ENCODE peak calls at places on chromosomes 4 and X, in six cellular contexts. One of them, this sample, is unnamed.
A peak's percentile ranks its signal among the peaks of the same experiment; 100 is the strongest.

GRCh38 chrX:27660878-27661277 is 70.7 kb downstream of the DCAF8L2 start:
- DNase-seq in tibial nerve: no peak
- DNase-seq in OCI-LY7: no peak
- DNase-seq in brain microvascular endothelial cell: peak; percentile 34
- DNase-seq in left ventricle myocardium inferior: no peak
- DNase-seq in ovary: no peak
- DNase-seq in this sample: no peak

GRCh38 chr4:176271749-176272148 is 2.7 kb upstream of the ASB5 start:
- DNase-seq in brain microvascular endothelial cell: peak; percentile 33
- DNase-seq in ovary: no peak
- DNase-seq in left ventricle myocardium inferior: no peak
- DNase-seq in tibial nerve: no peak
- DNase-seq in OCI-LY7: no peak
- DNase-seq in this sample: no peak

GRCh38 chr4:124152130-124152529 is 560.4 kb downstream of the ANKRD50 start:
- DNase-seq in ovary: no peak
- DNase-seq in tibial nerve: no peak
- DNase-seq in left ventricle myocardium inferior: no peak
- DNase-seq in OCI-LY7: no peak
- DNase-seq in brain microvascular endothelial cell: no peak
- DNase-seq in this sample: no peak

GRCh38 chrX:140504371-140505324 is at the start of gene SOX3:
- DNase-seq in brain microvascular endothelial cell: no peak
- DNase-seq in OCI-LY7: no peak
- DNase-seq in ovary: no peak
- DNase-seq in left ventricle myocardium inferior: no peak
- DNase-seq in tibial nerve: no peak
- DNase-seq in this sample: no peak

GRCh38 chr4:64144994-64145393 is 264.3 kb downstream of the TECRL start:
- DNase-seq in brain microvascular endothelial cell: no peak
- DNase-seq in tibial nerve: no peak
- DNase-seq in OCI-LY7: no peak
- DNase-seq in ovary: no peak
- DNase-seq in left ventricle myocardium inferior: no peak
- DNase-seq in this sample: no peak

GRCh38 chrX:111511477-111511876 is at the start of gene SERTM2:
- DNase-seq in brain microvascular endothelial cell: no peak
- DNase-seq in tibial nerve: no peak
- DNase-seq in left ventricle myocardium inferior: no peak
- DNase-seq in ovary: no peak
- DNase-seq in OCI-LY7: no peak
- DNase-seq in this sample: no peak

GRCh38 chrX:110531873-110532272 is 173.2 kb downstream of the RTL9 start:
- DNase-seq in ovary: no peak
- DNase-seq in brain microvascular endothelial cell: no peak
- DNase-seq in left ventricle myocardium inferior: no peak
- DNase-seq in tibial nerve: no peak
- DNase-seq in OCI-LY7: no peak
- DNase-seq in this sample: no peak

GRCh38 chrX:21408324-21408723 is 34.1 kb downstream of the CNKSR2 start:
- DNase-seq in brain microvascular endothelial cell: no peak
- DNase-seq in tibial nerve: no peak
- DNase-seq in left ventricle myocardium inferior: no peak
- DNase-seq in ovary: no peak
- DNase-seq in OCI-LY7: no peak
- DNase-seq in this sample: no peak

GRCh38 chr4:143016171-143016570 is 168.5 kb upstream of the USP38 start:
- DNase-seq in OCI-LY7: no peak
- DNase-seq in ovary: no peak
- DNase-seq in left ventricle myocardium inferior: no peak
- DNase-seq in brain microvascular endothelial cell: no peak
- DNase-seq in tibial nerve: no peak
- DNase-seq in this sample: no peak

GRCh38 chr4:157128395-157128794 is 52.4 kb downstream of the GLRB start:
- DNase-seq in brain microvascular endothelial cell: peak; percentile 61
- DNase-seq in OCI-LY7: no peak
- DNase-seq in left ventricle myocardium inferior: no peak
- DNase-seq in ovary: peak; percentile 7
- DNase-seq in tibial nerve: peak; percentile 12
- DNase-seq in this sample: no peak

GRCh38 chrX:135497736-135498135 is 22.7 kb upstream of the INTS6L start:
- DNase-seq in OCI-LY7: no peak
- DNase-seq in brain microvascular endothelial cell: no peak
- DNase-seq in ovary: no peak
- DNase-seq in left ventricle myocardium inferior: no peak
- DNase-seq in tibial nerve: no peak
- DNase-seq in this sample: no peak

GRCh38 chrX:121307441-121307840 is 260.0 kb downstream of the GLUD2 start:
- DNase-seq in OCI-LY7: no peak
- DNase-seq in ovary: no peak
- DNase-seq in left ventricle myocardium inferior: no peak
- DNase-seq in tibial nerve: no peak
- DNase-seq in brain microvascular endothelial cell: no peak
- DNase-seq in this sample: no peak

GRCh38 chrX:124358796-124359386 is 12.5 kb downstream of the SH2D1A start:
- DNase-seq in left ventricle myocardium inferior: no peak
- DNase-seq in brain microvascular endothelial cell: no peak
- DNase-seq in ovary: no peak
- DNase-seq in tibial nerve: no peak
- DNase-seq in OCI-LY7: no peak
- DNase-seq in this sample: no peak

GRCh38 chrX:39759526-39760224 is 338.1 kb downstream of the BCOR start:
- DNase-seq in left ventricle myocardium inferior: peak; percentile 23
- DNase-seq in ovary: peak; percentile 61
- DNase-seq in brain microvascular endothelial cell: peak; percentile 66
- DNase-seq in tibial nerve: peak; percentile 15
- DNase-seq in OCI-LY7: peak; percentile 46
- DNase-seq in this sample: no peak

GRCh38 chr4:42568610-42569207 is 88.2 kb downstream of the ATP8A1 start:
- DNase-seq in ovary: peak; percentile 47
- DNase-seq in left ventricle myocardium inferior: no peak
- DNase-seq in tibial nerve: peak; percentile 81
- DNase-seq in brain microvascular endothelial cell: peak; percentile 69
- DNase-seq in OCI-LY7: peak; percentile 84
- DNase-seq in this sample: peak; percentile 15

GRCh38 chr4:153365003-153365402 is 20.5 kb downstream of the MND1 start:
- DNase-seq in tibial nerve: peak; percentile 14
- DNase-seq in brain microvascular endothelial cell: no peak
- DNase-seq in left ventricle myocardium inferior: no peak
- DNase-seq in ovary: no peak
- DNase-seq in OCI-LY7: no peak
- DNase-seq in this sample: no peak

GRCh38 chr4:13893221-13893620 is 265.7 kb upstream of the BOD1L1 start:
- DNase-seq in brain microvascular endothelial cell: no peak
- DNase-seq in tibial nerve: no peak
- DNase-seq in OCI-LY7: no peak
- DNase-seq in left ventricle myocardium inferior: no peak
- DNase-seq in ovary: no peak
- DNase-seq in this sample: no peak
- H3K27ac ChIP-seq in brain microvascular endothelial cell: peak overlapping the region; percentile 99
- H3K27ac ChIP-seq in tibial nerve: no peak overlapping the region
- H3K27ac ChIP-seq in OCI-LY7: no peak overlapping the region
- H3K27ac ChIP-seq in left ventricle myocardium inferior: no peak overlapping the region
- H3K27ac ChIP-seq in ovary: no peak overlapping the region
- H3K27ac ChIP-seq in this sample: no peak overlapping the region

GRCh38 chr4:40475609-40476008 is 140.5 kb downstream of the CHRNA9 start:
- DNase-seq in tibial nerve: no peak
- DNase-seq in left ventricle myocardium inferior: no peak
- DNase-seq in OCI-LY7: no peak
- DNase-seq in brain microvascular endothelial cell: no peak
- DNase-seq in ovary: no peak
- DNase-seq in this sample: no peak
- H3K27ac ChIP-seq in tibial nerve: no peak overlapping the region
- H3K27ac ChIP-seq in left ventricle myocardium inferior: no peak overlapping the region
- H3K27ac ChIP-seq in OCI-LY7: no peak overlapping the region
- H3K27ac ChIP-seq in brain microvascular endothelial cell: no peak overlapping the region
- H3K27ac ChIP-seq in ovary: no peak overlapping the region
- H3K27ac ChIP-seq in this sample: no peak overlapping the region

GRCh38 chr4:37723067-37723466 is 36.9 kb upstream of the RELL1 start:
- DNase-seq in tibial nerve: no peak
- DNase-seq in left ventricle myocardium inferior: no peak
- DNase-seq in OCI-LY7: no peak
- DNase-seq in ovary: no peak
- DNase-seq in brain microvascular endothelial cell: no peak
- DNase-seq in this sample: no peak

GRCh38 chr4:37715889-37716402 is 29.8 kb upstream of the RELL1 start:
- DNase-seq in left ventricle myocardium inferior: no peak
- DNase-seq in tibial nerve: no peak
- DNase-seq in brain microvascular endothelial cell: no peak
- DNase-seq in ovary: no peak
- DNase-seq in OCI-LY7: no peak
- DNase-seq in this sample: no peak

GRCh38 chr4:37719021-37719420 is 32.8 kb upstream of the RELL1 start:
- DNase-seq in brain microvascular endothelial cell: no peak
- DNase-seq in ovary: no peak
- DNase-seq in tibial nerve: no peak
- DNase-seq in OCI-LY7: no peak
- DNase-seq in left ventricle myocardium inferior: no peak
- DNase-seq in this sample: no peak

GRCh38 chr4:37722000-37722638 is 35.9 kb upstream of the RELL1 start:
- DNase-seq in brain microvascular endothelial cell: no peak
- DNase-seq in OCI-LY7: no peak
- DNase-seq in left ventricle myocardium inferior: no peak
- DNase-seq in ovary: no peak
- DNase-seq in tibial nerve: no peak
- DNase-seq in this sample: no peak

DNA sequence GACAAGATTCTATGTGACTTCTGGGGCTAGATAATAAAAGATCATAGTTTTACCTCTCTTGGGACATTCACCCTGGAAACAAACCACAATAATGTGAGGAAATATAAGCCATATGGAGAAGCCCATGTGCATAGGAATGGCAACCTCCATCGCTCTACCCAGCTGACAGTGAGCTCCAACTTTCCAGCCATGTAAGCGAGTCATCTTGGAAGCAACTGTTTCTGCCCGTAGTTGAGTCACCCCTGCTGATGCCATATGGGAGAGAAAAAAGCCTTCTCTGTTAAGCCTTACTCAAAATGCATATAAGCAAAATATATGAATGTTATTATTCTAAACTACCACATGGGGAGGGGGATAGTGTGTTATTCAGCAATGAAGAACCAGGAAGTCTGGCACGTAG is 31.4 kb upstream of the RELL1 start:
- DNase-seq in ovary: no peak
- DNase-seq in OCI-LY7: no peak
- DNase-seq in brain microvascular endothelial cell: peak; percentile 45
- DNase-seq in left ventricle myocardium inferior: no peak
- DNase-seq in tibial nerve: no peak
- DNase-seq in this sample: no peak
- H3K27ac ChIP-seq in ovary: no peak overlapping the region
- H3K27ac ChIP-seq in OCI-LY7: no peak overlapping the region
- H3K27ac ChIP-seq in brain microvascular endothelial cell: no peak overlapping the region
- H3K27ac ChIP-seq in left ventricle myocardium inferior: no peak overlapping the region
- H3K27ac ChIP-seq in tibial nerve: no peak overlapping the region
- H3K27ac ChIP-seq in this sample: no peak overlapping the region

GRCh38 chr4:89708903-89709361 is 128.0 kb downstream of the SNCA start:
- DNase-seq in tibial nerve: no peak
- DNase-seq in left ventricle myocardium inferior: no peak
- DNase-seq in ovary: no peak
- DNase-seq in OCI-LY7: no peak
- DNase-seq in brain microvascular endothelial cell: peak; percentile 48
- DNase-seq in this sample: no peak

GRCh38 chr4:89715611-89716010 is 121.3 kb downstream of the SNCA start:
- DNase-seq in left ventricle myocardium inferior: no peak
- DNase-seq in tibial nerve: no peak
- DNase-seq in ovary: no peak
- DNase-seq in brain microvascular endothelial cell: no peak
- DNase-seq in OCI-LY7: no peak
- DNase-seq in this sample: no peak

GRCh38 chr4:89707467-89707866 is 129.5 kb downstream of the SNCA start:
- DNase-seq in tibial nerve: no peak
- DNase-seq in brain microvascular endothelial cell: no peak
- DNase-seq in left ventricle myocardium inferior: no peak
- DNase-seq in ovary: no peak
- DNase-seq in OCI-LY7: no peak
- DNase-seq in this sample: no peak

GRCh38 chr4:89712141-89712540 is 124.8 kb downstream of the SNCA start:
- DNase-seq in brain microvascular endothelial cell: peak; percentile 23
- DNase-seq in OCI-LY7: no peak
- DNase-seq in left ventricle myocardium inferior: no peak
- DNase-seq in tibial nerve: no peak
- DNase-seq in ovary: no peak
- DNase-seq in this sample: no peak
- H3K27ac ChIP-seq in brain microvascular endothelial cell: peak overlapping the region; percentile 34
- H3K27ac ChIP-seq in OCI-LY7: no peak overlapping the region
- H3K27ac ChIP-seq in left ventricle myocardium inferior: no peak overlapping the region
- H3K27ac ChIP-seq in tibial nerve: no peak overlapping the region
- H3K27ac ChIP-seq in ovary: no peak overlapping the region
- H3K27ac ChIP-seq in this sample: no peak overlapping the region

GRCh38 chr4:36207808-36208207 is 36.5 kb downstream of the ARAP2 start:
- DNase-seq in OCI-LY7: no peak
- DNase-seq in left ventricle myocardium inferior: no peak
- DNase-seq in ovary: no peak
- DNase-seq in tibial nerve: no peak
- DNase-seq in brain microvascular endothelial cell: no peak
- DNase-seq in this sample: no peak

GRCh38 chr4:36208884-36209473 is 35.3 kb downstream of the ARAP2 start:
- DNase-seq in left ventricle myocardium inferior: no peak
- DNase-seq in brain microvascular endothelial cell: no peak
- DNase-seq in OCI-LY7: no peak
- DNase-seq in ovary: no peak
- DNase-seq in tibial nerve: no peak
- DNase-seq in this sample: no peak

GRCh38 chr4:36206586-36206985 is 37.7 kb downstream of the ARAP2 start:
- DNase-seq in left ventricle myocardium inferior: no peak
- DNase-seq in tibial nerve: no peak
- DNase-seq in brain microvascular endothelial cell: no peak
- DNase-seq in ovary: no peak
- DNase-seq in OCI-LY7: no peak
- DNase-seq in this sample: no peak

GRCh38 chr4:36207367-36207766 is 36.9 kb downstream of the ARAP2 start:
- DNase-seq in brain microvascular endothelial cell: no peak
- DNase-seq in OCI-LY7: no peak
- DNase-seq in tibial nerve: no peak
- DNase-seq in ovary: no peak
- DNase-seq in left ventricle myocardium inferior: no peak
- DNase-seq in this sample: no peak

GRCh38 chr4:36209941-36210663 is 34.2 kb downstream of the ARAP2 start:
- DNase-seq in ovary: no peak
- DNase-seq in brain microvascular endothelial cell: no peak
- DNase-seq in tibial nerve: no peak
- DNase-seq in left ventricle myocardium inferior: no peak
- DNase-seq in OCI-LY7: no peak
- DNase-seq in this sample: no peak
- H3K27ac ChIP-seq in ovary: no peak overlapping the region
- H3K27ac ChIP-seq in brain microvascular endothelial cell: no peak overlapping the region
- H3K27ac ChIP-seq in tibial nerve: no peak overlapping the region
- H3K27ac ChIP-seq in left ventricle myocardium inferior: no peak overlapping the region
- H3K27ac ChIP-seq in OCI-LY7: no peak overlapping the region
- H3K27ac ChIP-seq in this sample: no peak overlapping the region

DNA sequence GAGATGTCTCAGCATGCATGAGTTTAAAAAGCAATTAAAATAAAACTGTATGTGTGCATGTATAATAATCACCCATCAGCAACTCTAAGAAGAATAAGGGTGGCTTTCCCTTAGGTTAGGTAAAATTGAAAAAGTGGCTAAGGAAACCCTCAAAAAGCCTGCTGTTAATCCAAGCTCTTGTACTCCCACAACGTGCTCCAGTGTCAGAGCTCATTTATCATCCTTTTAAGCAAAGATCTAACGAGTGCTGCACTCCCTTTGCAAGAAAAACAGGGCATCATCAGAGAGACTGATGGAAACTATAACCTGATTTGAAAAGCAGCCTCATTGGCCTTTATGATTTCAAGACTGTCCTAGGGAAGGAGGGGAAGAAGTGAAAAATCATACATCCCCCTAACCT is 34.2 kb upstream of the AREG start:
- DNase-seq in left ventricle myocardium inferior: no peak
- DNase-seq in OCI-LY7: no peak
- DNase-seq in brain microvascular endothelial cell: no peak
- DNase-seq in ovary: no peak
- DNase-seq in tibial nerve: no peak
- DNase-seq in this sample: no peak
- H3K27ac ChIP-seq in left ventricle myocardium inferior: no peak overlapping the region
- H3K27ac ChIP-seq in OCI-LY7: no peak overlapping the region
- H3K27ac ChIP-seq in brain microvascular endothelial cell: no peak overlapping the region
- H3K27ac ChIP-seq in ovary: no peak overlapping the region
- H3K27ac ChIP-seq in tibial nerve: no peak overlapping the region
- H3K27ac ChIP-seq in this sample: no peak overlapping the region